ENCODE peak calls at places on chromosomes 12 and 14, in six cellular contexts. U, A, T, W, C and D are unnamed samples.

GRCh38 chr14:94361682-94362081 is 26.7 kb downstream of the SERPINA1 start:
- DNase-seq in U (no peak), A (no peak), T (no peak), W (no peak), C (no peak), D (no peak)

GRCh38 chr14:90599748-90600507 is 203.1 kb downstream of the CALM1 start:
- DNase-seq in U (no peak), A (no peak), T (peak; percentile 4), W (no peak), C (peak; percentile 38), D (no peak)

GRCh38 chr12:4506430-4506829 is 32.3 kb upstream of the RAD51AP1 start:
- DNase-seq in U (no peak), A (no peak), T (no peak), W (no peak), C (no peak), D (no peak)

GRCh38 chr12:115763376-115763775 is 514.1 kb downstream of the MED13L start:
- DNase-seq in U (no peak), A (no peak), T (peak; percentile 73), W (no peak), C (no peak), D (peak; percentile 86)

GRCh38 chr12:71865166-71865713 is 25.7 kb downstream of the TBC1D15 start:
- DNase-seq in U (no peak), A (peak; percentile 56), T (peak; percentile 97), W (no peak), C (peak; percentile 82), D (peak; percentile 95)

GRCh38 chr12:100239589-100239988 is 27.3 kb downstream of the DEPDC4 start:
- DNase-seq in U (no peak), A (no peak), T (no peak), W (no peak), C (no peak), D (no peak)

GRCh38 chr14:101715209-101716076 is 46.1 kb upstream of the PPP2R5C start:
- DNase-seq in U (no peak), A (no peak), T (no peak), W (peak; percentile 42), C (no peak), D (no peak)

GRCh38 chr12:108967869-108968540 is 52.9 kb downstream of the SVOP start:
- DNase-seq in U (no peak), A (no peak), T (no peak), W (no peak), C (peak; percentile 16), D (no peak)

GRCh38 chr12:90896164-90896563 is 58.8 kb downstream of the CCER1 start:
- DNase-seq in U (no peak), A (peak; percentile 77), T (peak; percentile 90), W (no peak), C (peak; percentile 62), D (peak; percentile 74)

GRCh38 chr12:57734586-57734985 is 4.0 kb downstream of the AGAP2 start:
- DNase-seq in U (no peak), A (no peak), T (no peak), W (no peak), C (no peak), D (no peak)

GRCh38 chr12:57735952-57736742 is 2.4 kb downstream of the AGAP2 start:
- DNase-seq in U (no peak), A (no peak), T (no peak), W (no peak), C (peak; percentile 49), D (no peak)

GRCh38 chr12:57736743-57737466 is 1.6 kb downstream of the AGAP2 start:
- DNase-seq in U (no peak), A (no peak), T (no peak), W (no peak), C (no peak), D (no peak)

GRCh38 chr12:57733928-57734327 is 4.6 kb downstream of the AGAP2 start:
- DNase-seq in U (no peak), A (no peak), T (no peak), W (no peak), C (no peak), D (no peak)

GRCh38 chr12:57735198-57735855 is 3.2 kb downstream of the AGAP2 start:
- DNase-seq in U (no peak), A (no peak), T (no peak), W (no peak), C (no peak), D (no peak)
- H3K4me3 ChIP-seq in U (no peak overlapping the region), A (no peak overlapping the region), T (no peak overlapping the region), W (no peak overlapping the region), C (no peak overlapping the region), D (no peak overlapping the region)

GRCh38 chr14:100400115-100400514 is 77.0 kb downstream of the SLC25A47 start:
- DNase-seq in U (no peak), A (no peak), T (no peak), W (no peak), C (no peak), D (no peak)

GRCh38 chr14:100398044-100398443 is 74.9 kb downstream of the SLC25A47 start:
- DNase-seq in U (no peak), A (peak; percentile 56), T (no peak), W (no peak), C (no peak), D (no peak)

GRCh38 chr14:100396266-100396795 is 73.2 kb downstream of the SLC25A47 start:
- DNase-seq in U (no peak), A (no peak), T (no peak), W (no peak), C (no peak), D (no peak)

GRCh38 chr14:100401031-100401692 is 78.0 kb downstream of the SLC25A47 start:
- DNase-seq in U (no peak), A (no peak), T (no peak), W (no peak), C (no peak), D (no peak)

GRCh38 chr14:100399052-100399849 is 76.1 kb downstream of the SLC25A47 start:
- DNase-seq in U (no peak), A (no peak), T (peak; percentile 52), W (no peak), C (no peak), D (no peak)
- TF ChIP-seq CTCF in U (no peak), A (no peak), T (no peak), W (no peak), C (no peak), D (no peak)

DNA sequence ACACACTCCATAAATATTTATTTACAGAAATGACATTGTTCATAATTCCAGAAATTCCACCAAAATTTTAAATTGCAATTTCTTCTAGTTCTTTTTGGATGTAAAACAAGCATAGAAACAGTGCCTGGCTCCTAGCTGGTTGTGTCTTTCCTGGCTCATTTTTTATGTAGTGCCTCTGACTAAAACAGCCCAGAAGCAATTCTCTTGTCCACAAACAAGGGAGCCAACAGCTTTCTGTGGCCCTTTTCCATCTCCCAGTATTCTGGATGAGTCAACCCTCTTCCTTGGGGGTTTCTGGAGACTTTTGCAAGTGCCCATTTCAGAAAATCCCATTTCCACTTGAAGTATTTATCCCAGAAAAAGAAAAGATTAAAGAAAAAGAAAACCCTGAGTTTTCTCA is 141.4 kb downstream of the PHLDA1 start:
- DNase-seq in U (no peak), A (no peak), T (peak; percentile 50), W (no peak), C (no peak), D (peak; percentile 36)
- H3K4me3 ChIP-seq in U (no peak overlapping the region), A (no peak overlapping the region), T (no peak overlapping the region), W (no peak overlapping the region), C (no peak overlapping the region), D (no peak overlapping the region)

DNA sequence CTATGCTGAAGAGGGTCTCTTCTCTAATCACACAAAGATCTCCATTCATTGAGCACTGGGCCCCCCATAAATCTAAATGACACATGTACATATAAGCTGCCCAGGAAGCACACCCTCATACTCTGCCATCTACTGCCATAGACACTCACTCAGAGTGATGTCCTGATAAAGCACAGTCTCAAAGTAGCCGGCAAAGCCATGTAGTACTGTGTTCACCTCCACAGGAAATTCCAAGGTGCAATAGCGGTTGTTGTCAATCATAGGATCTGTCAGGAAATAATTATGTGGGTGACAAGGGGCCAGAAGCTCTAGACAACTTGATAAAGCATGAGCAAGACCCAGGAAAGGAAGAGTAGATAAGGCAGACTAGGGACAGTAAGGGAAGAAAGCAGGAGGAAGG is 3.3 kb upstream of the RBM23 start:
- DNase-seq in U (no peak), A (no peak), T (no peak), W (no peak), C (no peak), D (no peak)
- TF ChIP-seq CTCF in U (no peak), A (no peak), T (no peak), W (no peak), C (no peak), D (no peak)

GRCh38 chr12:107817250-107817649 is 42.7 kb downstream of the ASCL4 start:
- DNase-seq in U (no peak), A (no peak), T (no peak), W (no peak), C (no peak), D (no peak)
- H3K4me3 ChIP-seq in U (no peak overlapping the region), A (no peak overlapping the region), T (no peak overlapping the region), W (no peak overlapping the region), C (no peak overlapping the region), D (no peak overlapping the region)

GRCh38 chr12:56256326-56256960 is 1.7 kb downstream of the ANKRD52 start:
- DNase-seq in U (no peak), A (no peak), T (peak; percentile 46), W (no peak), C (peak; percentile 44), D (peak; percentile 79)
- TF ChIP-seq CTCF in U (no peak), A (peak; percentile 14), T (peak; percentile 17), W (no peak), C (peak; percentile 25), D (no peak)

GRCh38 chr12:54306925-54307731 is 6.3 kb upstream of the NFE2 start:
- DNase-seq in U (peak; percentile 87), A (peak; percentile 41), T (peak; percentile 38), W (no peak), C (peak; percentile 96), D (peak; percentile 50)
- H3K4me3 ChIP-seq in U (no peak overlapping the region), A (no peak overlapping the region), T (no peak overlapping the region), W (no peak overlapping the region), C (no peak overlapping the region), D (no peak overlapping the region)

DNA sequence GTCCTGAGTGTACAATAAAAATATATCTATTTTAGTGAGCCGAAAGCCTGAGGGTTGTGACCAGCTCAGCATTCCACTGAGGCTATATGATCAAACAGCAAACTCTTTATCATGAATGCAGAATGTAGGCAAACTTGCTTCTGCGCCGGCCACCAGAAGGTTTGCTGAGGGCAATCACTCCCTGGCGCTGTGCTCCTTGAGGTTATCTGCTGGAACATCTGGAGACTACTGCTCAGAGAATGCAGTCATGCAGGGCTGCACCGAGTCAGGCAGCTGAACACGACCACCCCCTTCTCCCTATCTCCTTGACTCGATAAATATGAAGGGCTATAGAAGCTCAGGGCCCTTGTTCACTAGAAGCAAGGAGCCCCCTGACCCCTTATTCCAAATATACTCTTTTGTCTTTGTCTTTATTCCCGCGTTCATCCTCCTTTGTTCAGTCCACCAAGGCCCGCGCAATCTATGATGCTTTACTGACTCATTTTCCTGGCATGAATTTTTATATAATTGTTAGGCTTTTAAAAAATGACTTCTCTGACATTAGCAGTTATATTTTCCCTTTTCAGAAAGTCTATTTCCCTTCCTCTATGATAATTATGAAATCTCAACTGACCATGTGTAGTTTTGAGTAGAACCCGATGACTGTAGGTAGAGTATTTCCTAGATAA is 1089.3 kb downstream of the SLC16A7 start:
- DNase-seq in U (no peak), A (no peak), T (no peak), W (no peak), C (no peak), D (no peak)
- TF ChIP-seq CTCF in U (peak; percentile 31), A (no peak), T (no peak), W (no peak), C (no peak), D (peak; percentile 51)